ENCODE peak calls at places on chromosomes 13 and 19, in five cellular contexts. One of them, this sample, is unnamed.

GRCh38 chr19:16327501-16327900 is 2.9 kb downstream of the KLF2 start:
- DNase-seq in bronchial epithelial cell: no peak
- DNase-seq in GM06990: no peak
- DNase-seq in cardiac fibroblast: peak; percentile 40
- DNase-seq in uterus: no peak
- DNase-seq in this sample: no peak

GRCh38 chr13:27020415-27020814 is 151.2 kb downstream of the USP12 start:
- DNase-seq in bronchial epithelial cell: no peak
- DNase-seq in GM06990: no peak
- DNase-seq in cardiac fibroblast: no peak
- DNase-seq in uterus: no peak
- DNase-seq in this sample: no peak

GRCh38 chr19:44986389-44986788 is 14.9 kb upstream of the RELB start:
- DNase-seq in bronchial epithelial cell: no peak
- DNase-seq in GM06990: no peak
- DNase-seq in cardiac fibroblast: no peak
- DNase-seq in uterus: no peak
- DNase-seq in this sample: no peak

GRCh38 chr19:14383556-14383897 is 2.3 kb downstream of the ADGRE5 start:
- DNase-seq in bronchial epithelial cell: no peak
- DNase-seq in GM06990: no peak
- DNase-seq in cardiac fibroblast: peak; percentile 54
- DNase-seq in uterus: no peak
- DNase-seq in this sample: peak; percentile 10

GRCh38 chr13:53285896-53286430 is 257.4 kb downstream of the OLFM4 start:
- DNase-seq in bronchial epithelial cell: no peak
- DNase-seq in GM06990: no peak
- DNase-seq in cardiac fibroblast: no peak
- DNase-seq in uterus: no peak
- DNase-seq in this sample: no peak

GRCh38 chr13:50119593-50119992 is 104.3 kb downstream of the KCNRG start:
- DNase-seq in bronchial epithelial cell: no peak
- DNase-seq in GM06990: no peak
- DNase-seq in cardiac fibroblast: peak; percentile 68
- DNase-seq in uterus: no peak
- DNase-seq in this sample: no peak

GRCh38 chr13:45082964-45083363 is 37.3 kb upstream of the GTF2F2 start:
- DNase-seq in bronchial epithelial cell: no peak
- DNase-seq in GM06990: no peak
- DNase-seq in cardiac fibroblast: peak; percentile 11
- DNase-seq in uterus: no peak
- DNase-seq in this sample: peak; percentile 32

GRCh38 chr19:30449673-30450072 is 77.5 kb downstream of the ZNF536 start:
- DNase-seq in bronchial epithelial cell: no peak
- DNase-seq in GM06990: no peak
- DNase-seq in cardiac fibroblast: no peak
- DNase-seq in uterus: no peak
- DNase-seq in this sample: no peak

GRCh38 chr13:48475230-48475629 is 57.6 kb downstream of the RCBTB2 start:
- DNase-seq in bronchial epithelial cell: no peak
- DNase-seq in GM06990: no peak
- DNase-seq in cardiac fibroblast: no peak
- DNase-seq in uterus: no peak
- DNase-seq in this sample: no peak

GRCh38 chr13:40665754-40666057 is 735 bp downstream of the FOXO1 start:
- DNase-seq in bronchial epithelial cell: no peak
- DNase-seq in GM06990: peak; percentile 62
- DNase-seq in cardiac fibroblast: no peak
- DNase-seq in uterus: no peak
- DNase-seq in this sample: no peak

GRCh38 chr13:84980571-84980970 is 818.6 kb downstream of the SLITRK6 start:
- DNase-seq in bronchial epithelial cell: no peak
- DNase-seq in GM06990: no peak
- DNase-seq in cardiac fibroblast: no peak
- DNase-seq in uterus: no peak
- DNase-seq in this sample: no peak

GRCh38 chr13:95553271-95553588 is 710 bp downstream of the CLDN10 start:
- DNase-seq in bronchial epithelial cell: no peak
- DNase-seq in GM06990: no peak
- DNase-seq in cardiac fibroblast: no peak
- DNase-seq in uterus: no peak
- DNase-seq in this sample: no peak

GRCh38 chr19:30223866-30224688 is 148.1 kb upstream of the ZNF536 start:
- DNase-seq in bronchial epithelial cell: no peak
- DNase-seq in GM06990: no peak
- DNase-seq in cardiac fibroblast: no peak
- DNase-seq in uterus: no peak
- DNase-seq in this sample: no peak

GRCh38 chr19:16814526-16815100 is 14.6 kb upstream of the SIN3B start:
- DNase-seq in bronchial epithelial cell: no peak
- DNase-seq in GM06990: no peak
- DNase-seq in cardiac fibroblast: peak; percentile 47
- DNase-seq in uterus: no peak
- DNase-seq in this sample: peak; percentile 73

GRCh38 chr19:3046621-3047306 is 15.5 kb downstream of the TLE5 start:
- DNase-seq in bronchial epithelial cell: no peak
- DNase-seq in GM06990: no peak
- DNase-seq in cardiac fibroblast: peak; percentile 51
- DNase-seq in uterus: peak; percentile 75
- DNase-seq in this sample: no peak

GRCh38 chr19:47521473-47522180 is 6.8 kb upstream of the NAPA start:
- DNase-seq in bronchial epithelial cell: no peak
- DNase-seq in GM06990: no peak
- DNase-seq in cardiac fibroblast: no peak
- DNase-seq in uterus: no peak
- DNase-seq in this sample: no peak

GRCh38 chr19:47523473-47523872 is 8.6 kb upstream of the NAPA start:
- DNase-seq in bronchial epithelial cell: no peak
- DNase-seq in GM06990: no peak
- DNase-seq in cardiac fibroblast: no peak
- DNase-seq in uterus: no peak
- DNase-seq in this sample: no peak

GRCh38 chr19:47520343-47520806 is 5.5 kb upstream of the NAPA start:
- DNase-seq in bronchial epithelial cell: no peak
- DNase-seq in GM06990: no peak
- DNase-seq in cardiac fibroblast: no peak
- DNase-seq in uterus: no peak
- DNase-seq in this sample: no peak

GRCh38 chr19:47518854-47519253 is 4.0 kb upstream of the NAPA start:
- DNase-seq in bronchial epithelial cell: no peak
- DNase-seq in GM06990: no peak
- DNase-seq in cardiac fibroblast: no peak
- DNase-seq in uterus: no peak
- DNase-seq in this sample: no peak

GRCh38 chr19:47520839-47521238 is 6.0 kb upstream of the NAPA start:
- DNase-seq in bronchial epithelial cell: no peak
- DNase-seq in GM06990: no peak
- DNase-seq in cardiac fibroblast: no peak
- DNase-seq in uterus: no peak
- DNase-seq in this sample: no peak
- TF ChIP-seq CTCF in bronchial epithelial cell: no peak
- TF ChIP-seq CTCF in GM06990: no peak
- TF ChIP-seq CTCF in cardiac fibroblast: no peak
- TF ChIP-seq CTCF in uterus: no peak
- TF ChIP-seq CTCF in this sample: no peak

GRCh38 chr13:112692586-112692985 is 2.7 kb downstream of the ATP11A start:
- DNase-seq in bronchial epithelial cell: no peak
- DNase-seq in GM06990: no peak
- DNase-seq in cardiac fibroblast: no peak
- DNase-seq in uterus: no peak
- DNase-seq in this sample: no peak
- H3K4me3 ChIP-seq in bronchial epithelial cell: no peak overlapping the region
- H3K4me3 ChIP-seq in GM06990: peak overlapping the region; percentile 79
- H3K4me3 ChIP-seq in cardiac fibroblast: no peak overlapping the region
- H3K4me3 ChIP-seq in uterus: no peak overlapping the region
- H3K4me3 ChIP-seq in this sample: no peak overlapping the region

GRCh38 chr13:32790731-32791130 is 204.5 kb downstream of the PDS5B start:
- DNase-seq in bronchial epithelial cell: no peak
- DNase-seq in GM06990: no peak
- DNase-seq in cardiac fibroblast: no peak
- DNase-seq in uterus: no peak
- DNase-seq in this sample: no peak
- TF ChIP-seq CTCF in bronchial epithelial cell: peak; percentile 3
- TF ChIP-seq CTCF in GM06990: peak; percentile 9
- TF ChIP-seq CTCF in cardiac fibroblast: no peak
- TF ChIP-seq CTCF in uterus: no peak
- TF ChIP-seq CTCF in this sample: no peak

GRCh38 chr19:39247701-39248664 is 673 bp downstream of the IFNL4 start:
- DNase-seq in bronchial epithelial cell: no peak
- DNase-seq in GM06990: no peak
- DNase-seq in cardiac fibroblast: no peak
- DNase-seq in uterus: no peak
- DNase-seq in this sample: no peak
- H3K4me3 ChIP-seq in bronchial epithelial cell: no peak overlapping the region
- H3K4me3 ChIP-seq in GM06990: no peak overlapping the region
- H3K4me3 ChIP-seq in cardiac fibroblast: no peak overlapping the region
- H3K4me3 ChIP-seq in uterus: no peak overlapping the region
- H3K4me3 ChIP-seq in this sample: no peak overlapping the region

GRCh38 chr19:4367781-4368127 is 24.4 kb downstream of the MPND start:
- DNase-seq in bronchial epithelial cell: no peak
- DNase-seq in GM06990: no peak
- DNase-seq in cardiac fibroblast: no peak
- DNase-seq in uterus: no peak
- DNase-seq in this sample: no peak
- TF ChIP-seq CTCF in bronchial epithelial cell: no peak
- TF ChIP-seq CTCF in GM06990: no peak
- TF ChIP-seq CTCF in cardiac fibroblast: no peak
- TF ChIP-seq CTCF in uterus: no peak
- TF ChIP-seq CTCF in this sample: no peak

GRCh38 chr19:38190061-38190460 is 34.0 kb downstream of the DPF1 start:
- DNase-seq in bronchial epithelial cell: no peak
- DNase-seq in GM06990: no peak
- DNase-seq in cardiac fibroblast: no peak
- DNase-seq in uterus: no peak
- DNase-seq in this sample: no peak
- H3K4me3 ChIP-seq in bronchial epithelial cell: no peak overlapping the region
- H3K4me3 ChIP-seq in GM06990: no peak overlapping the region
- H3K4me3 ChIP-seq in cardiac fibroblast: no peak overlapping the region
- H3K4me3 ChIP-seq in uterus: no peak overlapping the region
- H3K4me3 ChIP-seq in this sample: no peak overlapping the region

DNA sequence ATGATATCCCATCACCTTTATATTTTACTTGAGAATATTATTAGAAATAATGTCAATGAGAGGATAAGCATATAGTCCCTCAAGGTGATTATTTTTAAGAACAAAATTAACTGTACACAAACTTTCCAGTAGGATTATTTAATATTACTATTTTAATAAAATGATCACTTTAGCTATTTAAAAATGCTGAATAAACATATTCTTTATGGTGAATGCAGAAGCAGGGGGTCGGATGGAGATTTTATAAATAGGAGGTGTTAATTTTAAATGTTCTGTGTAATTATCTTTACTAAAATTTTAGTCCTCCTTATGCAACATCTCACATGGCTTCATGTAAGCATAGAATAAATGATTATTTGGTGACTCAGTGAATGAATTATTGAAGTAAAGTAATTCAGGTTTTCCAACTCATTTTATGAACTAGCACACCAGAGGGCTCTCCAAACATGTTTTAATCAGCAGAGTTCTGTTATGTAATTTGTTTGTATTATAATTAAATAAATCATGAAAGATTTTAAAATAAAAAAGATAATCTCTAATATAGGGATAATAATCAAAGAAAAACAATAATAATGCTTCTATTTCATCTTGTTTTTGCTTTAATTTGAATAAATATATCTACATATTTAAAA is 1635.2 kb downstream of the EFNB2 start:
- DNase-seq in bronchial epithelial cell: no peak
- DNase-seq in GM06990: no peak
- DNase-seq in cardiac fibroblast: no peak
- DNase-seq in uterus: no peak
- DNase-seq in this sample: peak; percentile 2
- TF ChIP-seq CTCF in bronchial epithelial cell: no peak
- TF ChIP-seq CTCF in GM06990: no peak
- TF ChIP-seq CTCF in cardiac fibroblast: no peak
- TF ChIP-seq CTCF in uterus: no peak
- TF ChIP-seq CTCF in this sample: no peak

DNA sequence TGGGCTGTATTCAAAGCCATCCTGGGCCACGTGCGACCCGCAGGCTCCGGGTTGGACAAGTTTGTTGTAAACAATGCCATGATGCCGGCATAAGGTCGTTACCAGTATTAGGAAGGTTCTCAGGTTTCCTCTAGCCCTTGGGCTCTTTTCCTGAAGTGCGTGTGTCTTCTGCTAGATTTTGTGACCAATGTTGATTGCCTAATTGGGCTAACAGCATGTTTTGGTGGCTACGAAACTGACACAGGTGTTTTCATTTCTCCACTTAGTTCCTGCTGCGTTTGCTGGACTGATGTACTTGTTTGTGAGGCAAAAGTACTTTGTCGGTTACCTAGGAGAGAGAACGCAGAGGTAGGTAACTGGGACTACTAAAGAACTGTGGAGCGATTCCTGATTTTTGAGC is 20.3 kb downstream of the ALOX5AP start:
- DNase-seq in bronchial epithelial cell: no peak
- DNase-seq in GM06990: no peak
- DNase-seq in cardiac fibroblast: no peak
- DNase-seq in uterus: no peak
- DNase-seq in this sample: no peak
- H3K4me3 ChIP-seq in bronchial epithelial cell: no peak overlapping the region
- H3K4me3 ChIP-seq in GM06990: no peak overlapping the region
- H3K4me3 ChIP-seq in cardiac fibroblast: no peak overlapping the region
- H3K4me3 ChIP-seq in uterus: no peak overlapping the region
- H3K4me3 ChIP-seq in this sample: no peak overlapping the region